ENCODE peak calls at places on chromosomes 7 and 10, in seven cellular contexts. T, Y, E, N, D, V and R are unnamed samples.

GRCh38 chr7:6530626-6531491 is 20.4 kb downstream of the GRID2IP start:
- DNase-seq in V (no peak), T (no peak), N (no peak), E (no peak), Y (no peak), D (no peak), R (peak)

GRCh38 chr7:39248693-39249090 is 271.0 kb downstream of the POU6F2 start:
- DNase-seq in Y (peak), N (no peak), D (no peak), V (no peak), T (no peak), E (no peak), R (no peak)

GRCh38 chr7:130973637-130974036 is 239.6 kb upstream of the KLF14 start:
- DNase-seq in V (no peak), D (no peak), T (no peak), N (no peak), E (no peak), Y (no peak), R (no peak)

GRCh38 chr10:49364747-49365146 is 31.1 kb downstream of the DRGX start:
- DNase-seq in D (no peak), V (no peak), Y (no peak), N (no peak), T (no peak), E (no peak), R (no peak)

GRCh38 chr7:69256634-69257081 is 341.6 kb upstream of the AUTS2 start:
- DNase-seq in E (peak), D (peak), V (no peak), T (no peak), N (peak), Y (no peak), R (no peak)

GRCh38 chr10:6416892-6417512 is 163.1 kb downstream of the PRKCQ start:
- DNase-seq in E (peak), T (no peak), V (peak), N (peak), Y (peak), D (peak), R (no peak)

GRCh38 chr7:37054631-37055300 is 330.5 kb upstream of the AOAH start:
- DNase-seq in N (no peak), V (no peak), E (no peak), Y (no peak), T (no peak), D (no peak), R (no peak)

GRCh38 chr10:114538544-114538906 is 119.5 kb downstream of the ABLIM1 start:
- DNase-seq in E (no peak), N (no peak), V (no peak), D (no peak), Y (no peak), T (no peak), R (peak)

GRCh38 chr7:36277247-36277542 is 112.5 kb upstream of the ANLN start:
- DNase-seq in T (no peak), V (no peak), N (no peak), E (no peak), D (no peak), Y (no peak), R (no peak)

GRCh38 chr7:35038340-35038738 is 1.1 kb upstream of the DPY19L1 start:
- DNase-seq in E (no peak), Y (no peak), T (no peak), V (no peak), D (no peak), N (no peak), R (no peak)

GRCh38 chr7:154171422-154171821 is 119.2 kb downstream of the DPP6 start:
- DNase-seq in V (no peak), N (no peak), D (no peak), E (no peak), T (peak), Y (no peak), R (no peak)

GRCh38 chr7:131302876-131303707 is 24.6 kb upstream of the MKLN1 start:
- DNase-seq in E (no peak), V (no peak), N (peak), Y (peak), T (peak), D (peak), R (no peak)

GRCh38 chr7:36884863-36885262 is 160.6 kb upstream of the AOAH start:
- DNase-seq in D (no peak), E (no peak), N (no peak), V (no peak), T (no peak), Y (no peak), R (no peak)

GRCh38 chr7:139844779-139845442 is 15.8 kb downstream of the TBXAS1 start:
- DNase-seq in D (no peak), T (no peak), N (no peak), V (no peak), Y (no peak), E (no peak), R (no peak)

GRCh38 chr10:28548781-28549498 is 16.0 kb downstream of the WAC start:
- DNase-seq in N (no peak), V (no peak), D (no peak), E (no peak), Y (no peak), T (no peak), R (no peak)

GRCh38 chr7:463362-464176 is 56.1 kb downstream of the PDGFA start:
- DNase-seq in E (no peak), V (no peak), Y (no peak), D (no peak), N (no peak), T (no peak), R (no peak)

GRCh38 chr7:120806669-120807068 is 51.3 kb downstream of the TSPAN12 start:
- DNase-seq in D (peak), N (no peak), T (no peak), E (no peak), V (no peak), Y (no peak), R (no peak)

GRCh38 chr7:42344168-42344755 is 107.3 kb upstream of the GLI3 start:
- DNase-seq in T (no peak), D (no peak), N (no peak), V (no peak), E (no peak), Y (no peak), R (no peak)

GRCh38 chr7:137953692-137954470 is 48.0 kb downstream of the CREB3L2 start:
- DNase-seq in V (peak), Y (no peak), E (no peak), T (no peak), D (peak), N (no peak), R (no peak)

GRCh38 chr7:2138146-2138765 is 94.5 kb downstream of the MAD1L1 start:
- DNase-seq in D (no peak), T (no peak), N (no peak), V (no peak), E (no peak), Y (no peak), R (peak)

GRCh38 chr7:25347360-25347759 is 119.1 kb upstream of the NPVF start:
- DNase-seq in E (no peak), Y (no peak), D (no peak), N (no peak), V (no peak), T (no peak), R (no peak)

GRCh38 chr7:146129997-146130396 is 13.4 kb downstream of the CNTNAP2 start:
- DNase-seq in T (no peak), E (no peak), D (no peak), V (no peak), N (no peak), Y (no peak), R (no peak)

GRCh38 chr7:7178081-7178480 is 4.3 kb upstream of the C1GALT1 start:
- DNase-seq in T (no peak), D (peak), Y (no peak), N (no peak), E (no peak), V (no peak), R (no peak)

GRCh38 chr10:130792096-130792845 is 519.2 kb downstream of the TCERG1L start:
- DNase-seq in T (no peak), Y (no peak), D (no peak), E (no peak), V (no peak), N (no peak), R (no peak)

GRCh38 chr7:80284848-80285247 is 150.2 kb downstream of the GNAI1 start:
- DNase-seq in E (no peak), N (no peak), V (peak), Y (no peak), D (peak), T (no peak), R (no peak)

GRCh38 chr10:132458595-132459251 is 61.7 kb downstream of the PWWP2B start:
- DNase-seq in T (no peak), Y (no peak), V (peak), E (peak), D (peak), N (peak), R (peak)

GRCh38 chr7:152899482-152900166 is 140.1 kb downstream of the ACTR3B start:
- DNase-seq in T (no peak), D (no peak), V (no peak), E (no peak), N (no peak), Y (no peak), R (no peak)